ENCODE peak calls at places on chromosomes 6 and 20, in six cellular contexts. H is activated CD4-positive, alpha-beta T cell treated with anti-CD3 and anti-CD28 coated beads for 4 hours; F is HCEC 1CT; G is hypothalamus; B is stimulated activated CD4-positive, alpha-beta T cell treated with anti-CD3 and anti-CD28 coated beads, Interleukin-15, amount 100 ng/mL, for 24 hours; L is GM10248. C is an unnamed sample.

GRCh38 chr6:143195349-143195845 is 134.7 kb downstream of the AIG1 start:
- DNase-seq in L (no peak), F (no peak), H (no peak), B (no peak), G (no peak), C (no peak)

GRCh38 chr6:26593278-26594127 is 3.2 kb upstream of the ABT1 start:
- DNase-seq in B (no peak), H (no peak), F (no peak), L (no peak), G (no peak), C (no peak)

GRCh38 chr6:32854376-32855178 is 585 bp downstream of the PSMB9 start:
- DNase-seq in B (peak), F (peak), G (no peak), H (peak), L (peak), C (no peak)

GRCh38 chr20:36526521-36527011 is 14.8 kb upstream of the MYL9 start:
- DNase-seq in F (no peak), B (no peak), G (no peak), L (no peak), H (no peak), C (no peak)

GRCh38 chr6:34383171-34383631 is 9.3 kb downstream of the NUDT3 start:
- DNase-seq in L (no peak), B (no peak), G (no peak), F (peak), H (no peak), C (no peak)

GRCh38 chr6:158086706-158087518 is 81.2 kb downstream of the SERAC1 start:
- DNase-seq in F (no peak), H (no peak), B (no peak), L (no peak), G (no peak), C (peak)

GRCh38 chr20:59455392-59456341 is 148.7 kb upstream of the PHACTR3 start:
- DNase-seq in F (no peak), G (no peak), L (no peak), B (no peak), H (no peak), C (peak)

GRCh38 chr6:110180228-110181008 is at the start of gene CDC40:
- DNase-seq in H (peak), G (peak), F (no peak), L (peak), B (peak), C (peak)

GRCh38 chr6:111113731-111114438 is 26.6 kb downstream of the SLC16A10 start:
- DNase-seq in F (peak), H (peak), G (no peak), B (peak), L (no peak), C (no peak)

GRCh38 chr20:56715309-56715708 is 86.2 kb downstream of the TFAP2C start:
- DNase-seq in B (no peak), F (no peak), L (no peak), G (no peak), H (no peak), C (no peak)

GRCh38 chr6:18634912-18635311 is 247.8 kb downstream of the RNF144B start:
- DNase-seq in F (no peak), L (no peak), G (no peak), H (no peak), B (no peak), C (no peak)

GRCh38 chr6:79224005-79224404 is 10.5 kb downstream of the HMGN3 start:
- DNase-seq in G (no peak), B (no peak), F (no peak), H (no peak), L (no peak), C (no peak)

GRCh38 chr20:33919653-33920052 is 74.1 kb upstream of the RALY start:
- DNase-seq in H (no peak), F (no peak), G (no peak), L (no peak), B (no peak), C (no peak)

GRCh38 chr6:106293113-106293512 is 32.4 kb downstream of the ATG5 start:
- DNase-seq in H (no peak), F (no peak), B (no peak), G (no peak), L (no peak), C (no peak)

GRCh38 chr6:20998748-20999448 is 464.6 kb downstream of the CDKAL1 start:
- DNase-seq in G (no peak), H (no peak), F (no peak), B (no peak), L (peak), C (no peak)

GRCh38 chr20:50052952-50053789 is 59.8 kb downstream of the UBE2V1 start:
- DNase-seq in F (no peak), H (no peak), L (no peak), B (no peak), G (no peak), C (no peak)

GRCh38 chr6:142965164-142965563 is 20.2 kb upstream of the HIVEP2 start:
- DNase-seq in L (no peak), H (no peak), F (no peak), G (no peak), B (no peak), C (no peak)

GRCh38 chr6:107707346-107708270 is 116.5 kb downstream of the SCML4 start:
- DNase-seq in B (no peak), G (no peak), L (no peak), F (no peak), H (no peak), C (no peak)

GRCh38 chr6:112929661-112930060 is 582.5 kb downstream of the RFPL4B start:
- DNase-seq in H (no peak), G (no peak), F (no peak), B (no peak), L (no peak), C (no peak)

GRCh38 chr6:145396499-145396898 is 338.8 kb downstream of the EPM2A start:
- DNase-seq in L (no peak), F (no peak), G (no peak), B (no peak), H (no peak), C (no peak)

GRCh38 chr6:135331002-135331401 is 149.9 kb downstream of the MYB start:
- DNase-seq in F (peak), L (peak), H (no peak), B (no peak), G (no peak), C (no peak)

GRCh38 chr6:11058406-11058805 is 14.3 kb upstream of the ELOVL2 start:
- DNase-seq in L (no peak), F (peak), H (no peak), G (no peak), B (no peak), C (no peak)

GRCh38 chr6:5084787-5085637 is at the start of gene PPP1R3G:
- DNase-seq in F (peak), L (peak), G (no peak), B (peak), H (no peak), C (peak)

GRCh38 chr6:95593025-95593424 is 15.7 kb downstream of the MANEA start:
- DNase-seq in L (no peak), F (no peak), B (no peak), G (no peak), H (no peak), C (peak)

GRCh38 chr6:134584809-134585528 is 267.1 kb upstream of the SGK1 start:
- DNase-seq in G (no peak), F (no peak), H (no peak), B (no peak), L (no peak), C (no peak)

GRCh38 chr20:17612287-17612974 is 42.6 kb downstream of the DSTN start:
- DNase-seq in B (peak), F (no peak), L (peak), H (peak), G (no peak), C (no peak)

GRCh38 chr6:151101116-151101810 is 138.5 kb upstream of the AKAP12 start:
- DNase-seq in F (no peak), H (no peak), G (no peak), B (no peak), L (no peak), C (no peak)

GRCh38 chr20:37245671-37246237 is 15.9 kb downstream of the GHRH start:
- DNase-seq in F (no peak), G (no peak), L (no peak), H (no peak), B (no peak), C (peak)

GRCh38 chr6:136593748-136594490 is 43.7 kb upstream of the MAP7 start:
- DNase-seq in L (peak), B (peak), F (peak), G (no peak), H (peak), C (no peak)

C was measured in NCI-H1105 treated with DMSO at 0.1 percent for 48 hours.